ENCODE peak calls at places on chromosome 15, in eight cellular contexts. One of them, this sample, is unnamed. For H3K27me3, the result is how much of the 10 kb centered on the place peaks cover.

GRCh38 chr15:63638828-63639227 is 41.6 kb downstream of the FBXL22 start:
- DNase-seq in thoracic aorta: no peak
- DNase-seq in neuronal stem cell: no peak
- DNase-seq in tibial nerve: no peak
- DNase-seq in AG04450: no peak
- DNase-seq in pancreas: no peak
- DNase-seq in bronchial epithelial cell: no peak
- DNase-seq in spleen: no peak
- DNase-seq in this sample: no peak

GRCh38 chr15:72168131-72168825 is 29.3 kb downstream of the GRAMD2A start:
- DNase-seq in thoracic aorta: no peak
- DNase-seq in neuronal stem cell: no peak
- DNase-seq in tibial nerve: no peak
- DNase-seq in AG04450: no peak
- DNase-seq in pancreas: no peak
- DNase-seq in bronchial epithelial cell: peak
- DNase-seq in spleen: peak
- DNase-seq in this sample: no peak

GRCh38 chr15:62432702-62433398 is 267.8 kb upstream of the C2CD4B start:
- DNase-seq in thoracic aorta: peak
- DNase-seq in neuronal stem cell: no peak
- DNase-seq in tibial nerve: no peak
- DNase-seq in AG04450: no peak
- DNase-seq in pancreas: no peak
- DNase-seq in bronchial epithelial cell: no peak
- DNase-seq in spleen: no peak
- DNase-seq in this sample: peak

GRCh38 chr15:84934942-84935729 is 46.5 kb upstream of the PDE8A start:
- DNase-seq in thoracic aorta: no peak
- DNase-seq in neuronal stem cell: no peak
- DNase-seq in tibial nerve: no peak
- DNase-seq in AG04450: no peak
- DNase-seq in pancreas: no peak
- DNase-seq in bronchial epithelial cell: no peak
- DNase-seq in spleen: no peak
- DNase-seq in this sample: no peak

GRCh38 chr15:99562238-99562637 is 3.5 kb upstream of the MEF2A start:
- DNase-seq in thoracic aorta: no peak
- DNase-seq in neuronal stem cell: no peak
- DNase-seq in tibial nerve: no peak
- DNase-seq in AG04450: no peak
- DNase-seq in pancreas: no peak
- DNase-seq in bronchial epithelial cell: no peak
- DNase-seq in spleen: no peak
- DNase-seq in this sample: no peak

GRCh38 chr15:80154336-80154735 is 1.5 kb downstream of the FAH start:
- DNase-seq in thoracic aorta: no peak
- DNase-seq in neuronal stem cell: no peak
- DNase-seq in tibial nerve: no peak
- DNase-seq in AG04450: no peak
- DNase-seq in pancreas: no peak
- DNase-seq in bronchial epithelial cell: no peak
- DNase-seq in spleen: no peak
- DNase-seq in this sample: no peak

GRCh38 chr15:33135355-33135781 is 59.1 kb downstream of the FMN1 start:
- DNase-seq in thoracic aorta: no peak
- DNase-seq in neuronal stem cell: no peak
- DNase-seq in tibial nerve: no peak
- DNase-seq in AG04450: no peak
- DNase-seq in pancreas: no peak
- DNase-seq in bronchial epithelial cell: no peak
- DNase-seq in spleen: no peak
- DNase-seq in this sample: no peak

GRCh38 chr15:39426552-39427532 is 154.0 kb upstream of the THBS1 start:
- DNase-seq in thoracic aorta: no peak
- DNase-seq in neuronal stem cell: no peak
- DNase-seq in tibial nerve: peak
- DNase-seq in AG04450: no peak
- DNase-seq in pancreas: no peak
- DNase-seq in bronchial epithelial cell: no peak
- DNase-seq in spleen: peak
- DNase-seq in this sample: peak

GRCh38 chr15:74514039-74514438 is 27.0 kb upstream of the ARID3B start:
- DNase-seq in thoracic aorta: no peak
- DNase-seq in neuronal stem cell: no peak
- DNase-seq in tibial nerve: no peak
- DNase-seq in AG04450: no peak
- DNase-seq in pancreas: no peak
- DNase-seq in bronchial epithelial cell: no peak
- DNase-seq in spleen: no peak
- DNase-seq in this sample: no peak

DNA sequence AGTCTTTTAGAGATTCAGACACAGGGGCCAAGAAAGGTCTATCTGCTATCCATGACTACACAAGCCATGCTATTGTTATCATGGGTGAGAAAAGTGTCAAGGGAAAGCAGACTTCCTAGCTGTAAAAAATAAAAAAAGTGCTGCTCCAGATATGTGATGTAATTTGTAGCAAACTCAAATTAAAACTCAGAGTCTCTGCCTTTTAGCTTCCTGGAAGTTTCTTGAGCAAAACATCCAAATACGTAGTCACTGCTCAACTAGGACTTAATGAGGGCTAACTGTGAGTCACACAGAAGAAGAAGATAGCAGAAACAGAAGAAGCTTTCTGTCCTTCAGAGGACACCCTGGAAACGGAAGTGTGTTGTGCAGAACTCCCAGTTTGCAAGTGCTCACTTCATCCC is 393.4 kb upstream of the NR2F2 start:
- DNase-seq in thoracic aorta: no peak
- DNase-seq in neuronal stem cell: no peak
- DNase-seq in tibial nerve: no peak
- DNase-seq in AG04450: no peak
- DNase-seq in pancreas: no peak
- DNase-seq in bronchial epithelial cell: no peak
- DNase-seq in spleen: no peak
- DNase-seq in this sample: no peak
- H3K27me3 ChIP-seq in thoracic aorta: under half
- H3K27me3 ChIP-seq in neuronal stem cell: under half
- H3K27me3 ChIP-seq in tibial nerve: under half
- H3K27me3 ChIP-seq in AG04450: under half
- H3K27me3 ChIP-seq in pancreas: under half
- H3K27me3 ChIP-seq in bronchial epithelial cell: under half
- H3K27me3 ChIP-seq in spleen: under half
- H3K27me3 ChIP-seq in this sample: under half

DNA sequence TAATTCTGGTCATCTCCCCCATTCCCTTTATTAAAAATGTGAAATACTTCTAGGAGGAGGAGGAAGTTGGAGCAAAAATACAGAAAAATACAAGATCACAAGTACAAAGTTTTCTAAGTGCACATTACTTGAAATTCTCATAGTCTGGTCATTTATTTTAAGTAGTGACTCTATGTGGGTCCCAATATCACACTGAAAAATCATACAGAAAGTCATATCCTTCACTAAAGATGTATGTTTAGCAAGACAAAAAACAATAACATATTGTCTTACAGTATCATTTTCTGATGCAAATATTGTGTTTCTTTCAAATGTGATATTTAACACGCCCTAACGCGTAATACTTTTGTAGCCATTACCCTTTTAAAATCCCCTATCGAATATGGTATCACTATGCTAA is 2.5 kb downstream of the ALDH1A2 start:
- DNase-seq in thoracic aorta: no peak
- DNase-seq in neuronal stem cell: no peak
- DNase-seq in tibial nerve: no peak
- DNase-seq in AG04450: no peak
- DNase-seq in pancreas: no peak
- DNase-seq in bronchial epithelial cell: no peak
- DNase-seq in spleen: no peak
- DNase-seq in this sample: no peak
- H3K27me3 ChIP-seq in thoracic aorta: under half
- H3K27me3 ChIP-seq in neuronal stem cell: under half
- H3K27me3 ChIP-seq in tibial nerve: half or more
- H3K27me3 ChIP-seq in AG04450: under half
- H3K27me3 ChIP-seq in pancreas: under half
- H3K27me3 ChIP-seq in bronchial epithelial cell: under half
- H3K27me3 ChIP-seq in spleen: under half
- H3K27me3 ChIP-seq in this sample: under half

DNA sequence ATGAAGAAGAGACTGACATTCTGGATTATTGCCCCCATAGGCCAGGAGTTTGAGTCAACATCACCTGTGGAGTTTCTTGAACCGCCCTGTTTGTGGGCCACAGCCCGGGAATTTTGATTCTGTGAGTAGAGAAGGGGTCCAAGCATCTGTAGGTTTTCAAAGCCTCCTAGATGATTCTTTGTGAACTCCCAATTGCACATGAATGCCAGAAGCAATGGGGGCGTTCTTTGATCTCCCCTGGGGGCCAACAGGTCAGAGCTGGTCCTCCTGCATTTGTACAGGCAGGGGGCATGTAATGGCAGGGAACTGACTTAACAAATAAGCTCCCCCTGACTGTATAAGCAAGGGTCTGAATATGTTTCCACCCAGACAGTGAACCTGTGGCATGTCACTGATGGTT is 260.3 kb downstream of the SLCO3A1 start:
- DNase-seq in thoracic aorta: no peak
- DNase-seq in neuronal stem cell: no peak
- DNase-seq in tibial nerve: no peak
- DNase-seq in AG04450: no peak
- DNase-seq in pancreas: no peak
- DNase-seq in bronchial epithelial cell: no peak
- DNase-seq in spleen: no peak
- DNase-seq in this sample: no peak
- H3K27me3 ChIP-seq in thoracic aorta: under half
- H3K27me3 ChIP-seq in neuronal stem cell: under half
- H3K27me3 ChIP-seq in tibial nerve: under half
- H3K27me3 ChIP-seq in AG04450: under half
- H3K27me3 ChIP-seq in pancreas: under half
- H3K27me3 ChIP-seq in bronchial epithelial cell: under half
- H3K27me3 ChIP-seq in spleen: under half
- H3K27me3 ChIP-seq in this sample: under half

DNA sequence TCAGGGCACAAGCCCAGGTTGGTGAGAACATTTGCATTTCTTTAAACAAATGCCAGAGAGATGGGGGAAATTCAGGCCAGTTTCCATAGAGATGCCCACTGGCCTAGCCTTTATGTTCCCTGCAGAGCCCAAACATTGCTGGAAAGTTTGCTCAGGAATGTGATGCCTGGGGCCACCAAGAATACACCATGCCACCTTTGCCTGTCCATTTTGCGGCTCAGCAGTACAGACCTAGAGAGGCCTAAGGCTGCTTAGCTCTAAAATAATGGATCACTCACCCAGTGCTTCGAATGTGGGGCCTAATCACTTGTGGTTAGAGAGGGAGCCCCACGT is 210.0 kb downstream of the RPLP1 start:
- DNase-seq in thoracic aorta: no peak
- DNase-seq in neuronal stem cell: no peak
- DNase-seq in tibial nerve: no peak
- DNase-seq in AG04450: no peak
- DNase-seq in pancreas: no peak
- DNase-seq in bronchial epithelial cell: no peak
- DNase-seq in spleen: no peak
- DNase-seq in this sample: no peak
- H3K27me3 ChIP-seq in thoracic aorta: under half
- H3K27me3 ChIP-seq in neuronal stem cell: under half
- H3K27me3 ChIP-seq in tibial nerve: under half
- H3K27me3 ChIP-seq in AG04450: under half
- H3K27me3 ChIP-seq in pancreas: under half
- H3K27me3 ChIP-seq in bronchial epithelial cell: under half
- H3K27me3 ChIP-seq in spleen: under half
- H3K27me3 ChIP-seq in this sample: under half

DNA sequence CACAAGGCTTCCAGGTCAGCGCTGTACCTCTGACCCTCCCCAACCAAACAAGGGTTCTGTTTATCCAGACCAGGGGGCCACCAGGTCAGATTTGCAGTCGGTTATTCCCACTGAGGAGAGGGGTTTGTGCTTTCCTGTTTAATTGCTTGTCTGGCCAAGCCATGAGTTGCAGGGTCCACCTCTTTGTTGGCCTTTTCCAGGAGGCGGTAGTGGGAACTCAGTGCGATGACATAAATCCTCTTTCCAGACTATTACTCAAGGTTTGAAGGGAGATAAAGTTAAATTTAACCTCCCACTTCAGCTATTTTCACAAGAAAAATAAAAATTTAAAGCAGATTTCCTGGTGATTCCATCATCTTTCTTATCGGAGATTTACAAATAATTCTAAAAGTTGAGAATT is 130.5 kb downstream of the SLCO3A1 start:
- DNase-seq in thoracic aorta: no peak
- DNase-seq in neuronal stem cell: no peak
- DNase-seq in tibial nerve: no peak
- DNase-seq in AG04450: no peak
- DNase-seq in pancreas: no peak
- DNase-seq in bronchial epithelial cell: no peak
- DNase-seq in spleen: no peak
- DNase-seq in this sample: no peak
- H3K27me3 ChIP-seq in thoracic aorta: under half
- H3K27me3 ChIP-seq in neuronal stem cell: under half
- H3K27me3 ChIP-seq in tibial nerve: under half
- H3K27me3 ChIP-seq in AG04450: under half
- H3K27me3 ChIP-seq in pancreas: under half
- H3K27me3 ChIP-seq in bronchial epithelial cell: under half
- H3K27me3 ChIP-seq in spleen: under half
- H3K27me3 ChIP-seq in this sample: under half